ENCODE peak calls at places on chromosome 22, in nine cellular contexts. One of them, this sample, is unnamed.

GRCh38 chr22:48089601-48090331 is 1327.3 kb downstream of the TBC1D22A start:
- DNase-seq in Peyer's patch: peak; percentile 39
- DNase-seq in fibroblast of mammary gland: peak; percentile 1
- DNase-seq in right atrium auricular region: peak; percentile 66
- DNase-seq in transverse colon: no peak
- DNase-seq in A549: peak; percentile 16
- DNase-seq in body of pancreas: peak; percentile 14
- DNase-seq in AG09309: no peak
- DNase-seq in brain microvascular endothelial cell: peak; percentile 5
- DNase-seq in this sample: peak; percentile 52

GRCh38 chr22:38272373-38273134 is at the start of gene TMEM184B:
- DNase-seq in Peyer's patch: peak; percentile 88
- DNase-seq in fibroblast of mammary gland: peak; percentile 56
- DNase-seq in right atrium auricular region: no peak
- DNase-seq in transverse colon: peak; percentile 83
- DNase-seq in A549: peak; percentile 46
- DNase-seq in body of pancreas: peak; percentile 86
- DNase-seq in AG09309: no peak
- DNase-seq in brain microvascular endothelial cell: no peak
- DNase-seq in this sample: peak; percentile 75

GRCh38 chr22:27137809-27138400 is 480.5 kb downstream of the MIAT start:
- DNase-seq in Peyer's patch: no peak
- DNase-seq in fibroblast of mammary gland: no peak
- DNase-seq in right atrium auricular region: no peak
- DNase-seq in transverse colon: no peak
- DNase-seq in A549: no peak
- DNase-seq in body of pancreas: no peak
- DNase-seq in AG09309: no peak
- DNase-seq in brain microvascular endothelial cell: no peak
- DNase-seq in this sample: no peak

GRCh38 chr22:40345801-40346177 is 511 bp upstream of the ADSL start:
- DNase-seq in Peyer's patch: peak; percentile 71
- DNase-seq in fibroblast of mammary gland: peak; percentile 37
- DNase-seq in right atrium auricular region: no peak
- DNase-seq in transverse colon: peak; percentile 67
- DNase-seq in A549: no peak
- DNase-seq in body of pancreas: no peak
- DNase-seq in AG09309: no peak
- DNase-seq in brain microvascular endothelial cell: no peak
- DNase-seq in this sample: peak; percentile 63

GRCh38 chr22:17234144-17234623 is 14.9 kb upstream of the ADA2 start:
- DNase-seq in Peyer's patch: no peak
- DNase-seq in fibroblast of mammary gland: peak; percentile 27
- DNase-seq in right atrium auricular region: no peak
- DNase-seq in transverse colon: no peak
- DNase-seq in A549: no peak
- DNase-seq in body of pancreas: no peak
- DNase-seq in AG09309: no peak
- DNase-seq in brain microvascular endothelial cell: no peak
- DNase-seq in this sample: no peak

GRCh38 chr22:32661737-32662586 is 139.5 kb upstream of the TIMP3 start:
- DNase-seq in Peyer's patch: no peak
- DNase-seq in fibroblast of mammary gland: peak; percentile 55
- DNase-seq in right atrium auricular region: no peak
- DNase-seq in transverse colon: no peak
- DNase-seq in A549: no peak
- DNase-seq in body of pancreas: no peak
- DNase-seq in AG09309: peak; percentile 88
- DNase-seq in brain microvascular endothelial cell: peak; percentile 53
- DNase-seq in this sample: no peak

GRCh38 chr22:39474351-39474991 is 17.7 kb downstream of the MGAT3 start:
- DNase-seq in Peyer's patch: peak; percentile 87
- DNase-seq in fibroblast of mammary gland: no peak
- DNase-seq in right atrium auricular region: no peak
- DNase-seq in transverse colon: peak; percentile 70
- DNase-seq in A549: no peak
- DNase-seq in body of pancreas: peak; percentile 70
- DNase-seq in AG09309: no peak
- DNase-seq in brain microvascular endothelial cell: no peak
- DNase-seq in this sample: peak; percentile 83

GRCh38 chr22:26651840-26652239 is 5.5 kb upstream of the MIAT start:
- DNase-seq in Peyer's patch: no peak
- DNase-seq in fibroblast of mammary gland: no peak
- DNase-seq in right atrium auricular region: no peak
- DNase-seq in transverse colon: no peak
- DNase-seq in A549: no peak
- DNase-seq in body of pancreas: no peak
- DNase-seq in AG09309: no peak
- DNase-seq in brain microvascular endothelial cell: no peak
- DNase-seq in this sample: no peak

GRCh38 chr22:17271711-17272451 is 52.6 kb upstream of the ADA2 start:
- DNase-seq in Peyer's patch: no peak
- DNase-seq in fibroblast of mammary gland: no peak
- DNase-seq in right atrium auricular region: no peak
- DNase-seq in transverse colon: no peak
- DNase-seq in A549: no peak
- DNase-seq in body of pancreas: no peak
- DNase-seq in AG09309: no peak
- DNase-seq in brain microvascular endothelial cell: no peak
- DNase-seq in this sample: no peak

GRCh38 chr22:27507935-27508504 is 293.5 kb downstream of the MN1 start:
- DNase-seq in Peyer's patch: no peak
- DNase-seq in fibroblast of mammary gland: peak; percentile 87
- DNase-seq in right atrium auricular region: no peak
- DNase-seq in transverse colon: no peak
- DNase-seq in A549: no peak
- DNase-seq in body of pancreas: no peak
- DNase-seq in AG09309: no peak
- DNase-seq in brain microvascular endothelial cell: no peak
- DNase-seq in this sample: no peak

GRCh38 chr22:25127274-25127673 is 72.4 kb upstream of the CRYBB3 start:
- DNase-seq in Peyer's patch: no peak
- DNase-seq in fibroblast of mammary gland: no peak
- DNase-seq in right atrium auricular region: no peak
- DNase-seq in transverse colon: no peak
- DNase-seq in A549: no peak
- DNase-seq in body of pancreas: no peak
- DNase-seq in AG09309: no peak
- DNase-seq in brain microvascular endothelial cell: no peak
- DNase-seq in this sample: no peak

GRCh38 chr22:48237466-48237865 is 1475.0 kb downstream of the TBC1D22A start:
- DNase-seq in Peyer's patch: no peak
- DNase-seq in fibroblast of mammary gland: no peak
- DNase-seq in right atrium auricular region: peak; percentile 13
- DNase-seq in transverse colon: no peak
- DNase-seq in A549: no peak
- DNase-seq in body of pancreas: no peak
- DNase-seq in AG09309: no peak
- DNase-seq in brain microvascular endothelial cell: no peak
- DNase-seq in this sample: no peak

GRCh38 chr22:27489265-27489675 is 312.3 kb downstream of the MN1 start:
- DNase-seq in Peyer's patch: peak; percentile 75
- DNase-seq in fibroblast of mammary gland: peak; percentile 72
- DNase-seq in right atrium auricular region: no peak
- DNase-seq in transverse colon: peak; percentile 86
- DNase-seq in A549: no peak
- DNase-seq in body of pancreas: peak; percentile 94
- DNase-seq in AG09309: no peak
- DNase-seq in brain microvascular endothelial cell: peak; percentile 69
- DNase-seq in this sample: peak; percentile 86

DNA sequence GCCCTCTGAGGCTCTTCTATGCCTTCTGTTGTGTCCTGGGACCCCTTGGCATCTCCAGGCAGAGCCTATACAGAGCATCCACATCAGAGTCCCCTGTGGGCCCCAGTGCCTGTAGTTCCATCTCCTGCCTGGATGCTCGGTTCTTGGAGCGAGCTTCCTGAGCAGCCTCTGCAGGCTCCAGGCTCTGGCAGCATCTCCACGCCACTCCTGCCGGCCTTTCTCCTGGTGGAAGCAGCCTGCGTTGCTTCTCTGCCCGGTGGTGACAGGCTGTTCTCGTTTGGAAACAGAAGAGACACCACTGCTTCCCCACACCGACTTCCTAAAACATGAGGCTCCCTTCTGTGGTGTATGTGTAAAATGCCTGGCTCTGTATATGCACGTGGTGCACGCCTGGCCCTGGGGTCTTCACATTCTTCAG is 52.8 kb downstream of the BCR start:
- DNase-seq in Peyer's patch: no peak
- DNase-seq in fibroblast of mammary gland: peak; percentile 48
- DNase-seq in right atrium auricular region: no peak
- DNase-seq in transverse colon: no peak
- DNase-seq in A549: no peak
- DNase-seq in body of pancreas: no peak
- DNase-seq in AG09309: no peak
- DNase-seq in brain microvascular endothelial cell: no peak
- DNase-seq in this sample: no peak
- TF ChIP-seq CTCF in Peyer's patch: no peak
- TF ChIP-seq CTCF in fibroblast of mammary gland: peak; percentile 23
- TF ChIP-seq CTCF in right atrium auricular region: no peak
- TF ChIP-seq CTCF in transverse colon: no peak
- TF ChIP-seq CTCF in A549: no peak
- TF ChIP-seq CTCF in body of pancreas: no peak
- TF ChIP-seq CTCF in AG09309: no peak
- TF ChIP-seq CTCF in brain microvascular endothelial cell: peak; percentile 42
- TF ChIP-seq CTCF in this sample: no peak

DNA sequence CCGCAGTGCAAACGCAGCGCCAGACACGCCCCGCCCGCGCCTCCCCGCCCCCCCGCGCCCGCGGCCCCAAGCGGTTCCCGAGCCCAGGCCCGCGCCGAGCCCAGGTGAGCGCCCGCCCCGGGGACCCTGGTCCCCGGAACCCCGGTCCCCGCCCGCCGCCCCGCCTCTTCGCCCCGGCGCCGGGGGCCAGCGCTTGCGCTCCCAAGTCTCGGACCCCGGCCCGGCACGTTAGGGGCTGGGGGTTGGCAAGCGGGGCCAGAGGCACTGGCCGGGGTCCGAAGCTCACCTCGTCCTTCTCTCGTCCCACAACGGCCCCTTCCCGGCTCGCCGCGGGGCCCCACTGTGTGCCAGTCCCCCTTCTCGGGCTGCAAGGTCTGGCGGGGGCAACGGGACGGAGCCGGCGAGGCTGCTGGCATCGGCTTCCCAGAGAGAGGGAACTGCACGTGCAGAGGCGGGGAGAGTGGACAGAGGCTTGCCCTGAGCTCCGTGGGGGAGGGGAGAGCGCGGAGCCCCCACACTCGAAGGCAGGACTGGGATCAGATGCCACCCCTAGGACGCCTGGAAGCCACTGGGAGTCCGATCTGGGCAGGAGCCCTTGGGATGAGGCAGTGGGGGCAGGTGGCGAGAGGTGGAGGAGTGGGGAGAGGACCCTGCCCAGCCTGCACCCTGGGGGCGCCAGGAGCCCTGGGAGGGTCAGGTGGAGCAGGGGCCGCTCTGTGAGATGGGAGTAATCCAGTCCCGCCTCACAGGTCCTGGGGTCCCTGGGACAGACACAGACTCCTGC is 1.8 kb upstream of the AIFM3 start:
- DNase-seq in Peyer's patch: no peak
- DNase-seq in fibroblast of mammary gland: no peak
- DNase-seq in right atrium auricular region: no peak
- DNase-seq in transverse colon: peak; percentile 51
- DNase-seq in A549: no peak
- DNase-seq in body of pancreas: peak; percentile 38
- DNase-seq in AG09309: no peak
- DNase-seq in brain microvascular endothelial cell: no peak
- DNase-seq in this sample: peak; percentile 55
- H3K4me3 ChIP-seq in Peyer's patch: peak overlapping the region; percentile 25
- H3K4me3 ChIP-seq in fibroblast of mammary gland: no peak overlapping the region
- H3K4me3 ChIP-seq in right atrium auricular region: peak overlapping the region; percentile 26
- H3K4me3 ChIP-seq in transverse colon: peak overlapping the region; percentile 55
- H3K4me3 ChIP-seq in A549: no peak overlapping the region
- H3K4me3 ChIP-seq in body of pancreas: no peak overlapping the region
- H3K4me3 ChIP-seq in AG09309: peak overlapping the region; percentile 15
- H3K4me3 ChIP-seq in brain microvascular endothelial cell: no peak overlapping the region
- H3K4me3 ChIP-seq in this sample: peak overlapping the region; percentile 50

DNA sequence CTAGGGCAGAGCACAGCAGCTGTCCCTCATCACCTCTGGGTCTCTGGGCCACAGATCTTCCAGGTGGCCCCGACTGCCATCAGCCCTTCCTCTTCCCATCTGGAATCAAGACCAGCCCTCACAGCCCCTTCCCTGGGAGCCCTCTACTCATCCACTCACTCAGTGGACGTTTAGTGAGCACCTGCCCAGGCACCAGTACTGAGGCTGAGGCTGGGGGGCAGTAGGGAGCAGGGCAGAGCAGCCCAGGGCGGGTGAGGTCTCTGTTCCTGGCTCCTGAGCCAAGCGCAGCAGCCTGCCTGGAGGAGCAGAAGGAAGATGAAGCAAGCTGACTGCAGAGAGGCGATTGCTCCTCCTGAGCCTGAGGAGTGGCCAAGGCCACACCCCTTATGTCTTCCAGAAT is 5.5 kb downstream of the MAPK8IP2 start:
- DNase-seq in Peyer's patch: no peak
- DNase-seq in fibroblast of mammary gland: no peak
- DNase-seq in right atrium auricular region: no peak
- DNase-seq in transverse colon: no peak
- DNase-seq in A549: no peak
- DNase-seq in body of pancreas: no peak
- DNase-seq in AG09309: no peak
- DNase-seq in brain microvascular endothelial cell: no peak
- DNase-seq in this sample: no peak
- TF ChIP-seq CTCF in Peyer's patch: no peak
- TF ChIP-seq CTCF in fibroblast of mammary gland: no peak
- TF ChIP-seq CTCF in right atrium auricular region: no peak
- TF ChIP-seq CTCF in transverse colon: no peak
- TF ChIP-seq CTCF in A549: no peak
- TF ChIP-seq CTCF in body of pancreas: no peak
- TF ChIP-seq CTCF in AG09309: peak; percentile 55
- TF ChIP-seq CTCF in brain microvascular endothelial cell: peak; percentile 24
- TF ChIP-seq CTCF in this sample: no peak

DNA sequence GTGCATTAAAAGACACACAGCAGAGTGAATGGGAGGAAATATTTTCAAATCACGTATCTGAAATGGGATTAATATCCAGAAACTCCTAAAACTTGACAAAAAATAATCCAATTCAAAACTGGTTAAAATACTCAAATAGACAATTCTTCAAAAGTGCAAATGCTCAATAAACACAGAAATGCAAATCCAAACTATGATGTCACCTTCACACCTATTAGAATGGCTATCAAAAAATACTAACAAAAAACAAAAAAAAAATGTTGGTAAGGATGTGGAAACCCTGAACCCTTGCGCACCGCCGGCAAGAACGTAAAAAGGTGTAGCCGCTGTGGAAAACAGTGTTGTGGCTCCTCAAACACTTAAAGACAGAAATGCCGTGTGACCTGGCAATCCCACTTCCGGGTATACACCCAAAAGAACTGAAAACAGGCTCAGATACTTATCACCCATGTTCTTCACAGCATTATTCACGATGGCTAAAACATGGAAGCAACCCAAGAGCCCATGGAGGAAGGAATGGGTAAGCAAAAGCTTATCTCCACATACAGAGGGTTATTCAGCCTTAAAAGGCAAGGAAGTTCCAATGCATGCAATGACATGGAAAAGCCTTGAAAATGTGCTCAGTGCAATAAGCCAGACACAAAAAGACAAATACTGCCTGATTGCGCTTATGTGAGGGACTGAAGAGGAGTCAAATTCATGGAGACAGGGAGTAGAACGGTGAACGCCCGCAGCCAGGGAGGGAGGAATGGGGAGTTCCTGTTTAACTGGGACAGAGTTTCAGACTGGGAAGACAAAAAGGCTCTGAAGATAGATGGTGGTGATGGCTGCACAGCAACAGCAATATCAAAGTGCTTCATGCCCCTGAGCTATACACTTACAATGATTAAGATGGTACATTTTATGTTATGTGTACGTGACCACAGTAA is 19.6 kb downstream of the BRD1 start:
- DNase-seq in Peyer's patch: no peak
- DNase-seq in fibroblast of mammary gland: no peak
- DNase-seq in right atrium auricular region: no peak
- DNase-seq in transverse colon: no peak
- DNase-seq in A549: no peak
- DNase-seq in body of pancreas: no peak
- DNase-seq in AG09309: no peak
- DNase-seq in brain microvascular endothelial cell: no peak
- DNase-seq in this sample: no peak
- H3K4me3 ChIP-seq in Peyer's patch: no peak overlapping the region
- H3K4me3 ChIP-seq in fibroblast of mammary gland: no peak overlapping the region
- H3K4me3 ChIP-seq in right atrium auricular region: no peak overlapping the region
- H3K4me3 ChIP-seq in transverse colon: no peak overlapping the region
- H3K4me3 ChIP-seq in A549: no peak overlapping the region
- H3K4me3 ChIP-seq in body of pancreas: no peak overlapping the region
- H3K4me3 ChIP-seq in AG09309: no peak overlapping the region
- H3K4me3 ChIP-seq in brain microvascular endothelial cell: no peak overlapping the region
- H3K4me3 ChIP-seq in this sample: no peak overlapping the region